ENCODE peak calls at places on chromosomes 11 and 22, in five cellular contexts. K, M, W, N and I are unnamed samples.

GRCh38 chr11:10725114-10725906 is 25.7 kb upstream of the CTR9 start:
- DNase-seq in K (peak; percentile 32), M (peak; percentile 86), W (no peak), N (no peak), I (no peak)

GRCh38 chr22:43861529-43861928 is 784 bp downstream of the SULT4A1 start:
- DNase-seq in K (no peak), M (no peak), W (no peak), N (no peak), I (no peak)

GRCh38 chr11:32531528-32531927 is 52.1 kb upstream of the EIF3M start:
- DNase-seq in K (no peak), M (no peak), W (no peak), N (no peak), I (no peak)

GRCh38 chr11:112097734-112098528 is 11.3 kb downstream of the SDHD start:
- DNase-seq in K (no peak), M (no peak), W (no peak), N (no peak), I (no peak)

GRCh38 chr22:49622241-49623105 is 205.2 kb downstream of the BRD1 start:
- DNase-seq in K (no peak), M (no peak), W (no peak), N (no peak), I (no peak)

GRCh38 chr11:19961225-19961624 is 199.1 kb downstream of the DBX1 start:
- DNase-seq in K (no peak), M (no peak), W (no peak), N (no peak), I (no peak)

GRCh38 chr11:8006349-8006977 is 19.3 kb downstream of the EIF3F start:
- DNase-seq in K (no peak), M (peak; percentile 75), W (no peak), N (no peak), I (peak; percentile 50)

GRCh38 chr11:64745523-64746328 is 1.8 kb upstream of the RASGRP2 start:
- DNase-seq in K (no peak), M (peak; percentile 28), W (peak; percentile 54), N (peak; percentile 58), I (peak; percentile 34)

GRCh38 chr11:100965346-100965745 is 164.3 kb downstream of the PGR start:
- DNase-seq in K (no peak), M (no peak), W (no peak), N (no peak), I (peak; percentile 8)

GRCh38 chr22:40441761-40442364 is 71.5 kb downstream of the SGSM3 start:
- DNase-seq in K (no peak), M (no peak), W (no peak), N (no peak), I (no peak)

GRCh38 chr22:39559456-39560105 is 11.0 kb upstream of the CACNA1I start:
- DNase-seq in K (no peak), M (peak; percentile 13), W (no peak), N (no peak), I (no peak)

GRCh38 chr22:26194313-26194712 is 25.1 kb downstream of the SEZ6L start:
- DNase-seq in K (no peak), M (no peak), W (no peak), N (no peak), I (no peak)

GRCh38 chr22:37090920-37091688 is 18.4 kb downstream of the TMPRSS6 start:
- DNase-seq in K (no peak), M (no peak), W (no peak), N (no peak), I (no peak)

GRCh38 chr11:35214792-35215193 is 75.8 kb downstream of the CD44 start:
- DNase-seq in K (peak; percentile 80), M (peak; percentile 91), W (no peak), N (no peak), I (peak; percentile 79)

GRCh38 chr22:50112151-50113118 is 22.6 kb downstream of the MOV10L1 start:
- DNase-seq in K (no peak), M (peak; percentile 64), W (no peak), N (no peak), I (no peak)